ENCODE peak calls at places on chromosomes 4 and X, in six cellular contexts. X is substantia nigra, V is neuronal stem cell, B is brain microvascular endothelial cell, E is right cardiac atrium, H is hepatocyte. S is an unnamed sample.

GRCh38 chr4:91758487-91758886 is 545.3 kb upstream of the GRID2 start:
- DNase-seq in B (no peak), H (no peak), E (no peak), V (no peak), X (no peak), S (no peak)

GRCh38 chr4:88104902-88105610 is 53.4 kb downstream of the ABCG2 start:
- DNase-seq in B (peak; percentile 59), X (no peak), V (no peak), E (no peak), H (peak; percentile 14), S (no peak)

GRCh38 chrX:1534321-1535168 is 2.4 kb downstream of the P2RY8 start:
- DNase-seq in B (no peak), V (no peak), E (no peak), H (no peak), X (no peak), S (peak; percentile 71)

GRCh38 chr4:95091272-95091671 is 333.5 kb downstream of the BMPR1B start:
- DNase-seq in H (no peak), B (no peak), X (peak; percentile 4), E (no peak), V (no peak), S (no peak)

GRCh38 chr4:169854090-169854489 is 96.3 kb upstream of the HPF1 start:
- DNase-seq in V (no peak), X (no peak), E (no peak), H (peak; percentile 18), B (no peak), S (no peak)

GRCh38 chr4:73067971-73068394 is 1.5 kb downstream of the COX18 start:
- DNase-seq in V (no peak), H (no peak), X (no peak), B (no peak), E (no peak), S (peak; percentile 66)

GRCh38 chr4:122739174-122739573 is 6.7 kb downstream of the BBS12 start:
- DNase-seq in H (no peak), V (no peak), X (no peak), E (no peak), B (peak; percentile 83), S (no peak)

GRCh38 chr4:94941706-94942105 is 184.0 kb downstream of the BMPR1B start:
- DNase-seq in X (no peak), E (no peak), V (no peak), B (no peak), H (no peak), S (no peak)

GRCh38 chr4:77697860-77698599 is 92.4 kb downstream of the CXCL13 start:
- DNase-seq in E (no peak), H (peak; percentile 68), B (peak; percentile 68), X (peak; percentile 50), V (no peak), S (peak; percentile 52)

GRCh38 chr4:100876546-100876945 is 358.7 kb upstream of the EMCN start:
- DNase-seq in B (no peak), E (no peak), X (no peak), H (no peak), V (no peak), S (no peak)

GRCh38 chr4:151641983-151642382 is 118.8 kb downstream of the GATB start:
- DNase-seq in H (no peak), B (no peak), X (no peak), E (no peak), V (no peak), S (no peak)

GRCh38 chr4:117001077-117001476 is 84.3 kb downstream of the TRAM1L1 start:
- DNase-seq in V (peak; percentile 3), H (peak; percentile 5), B (no peak), E (no peak), X (no peak), S (no peak)

GRCh38 chr4:1087371-1087770 is 26.0 kb downstream of the RNF212 start:
- DNase-seq in E (no peak), H (no peak), X (no peak), V (no peak), B (no peak), S (no peak)

GRCh38 chr4:82423245-82424054 is 6.8 kb downstream of the HNRNPDL start:
- DNase-seq in B (no peak), V (no peak), E (no peak), H (no peak), X (no peak), S (no peak)

GRCh38 chr4:87819281-87819919 is 13.4 kb upstream of the MEPE start:
- DNase-seq in X (no peak), V (no peak), B (peak; percentile 94), E (no peak), H (peak; percentile 32), S (no peak)

GRCh38 chrX:44002569-44002968 is 29.4 kb upstream of the NDP start:
- DNase-seq in B (no peak), V (no peak), X (no peak), E (no peak), H (no peak), S (no peak)

GRCh38 chrX:141989802-141990201 is 86.1 kb downstream of the MAGEC1 start:
- DNase-seq in V (no peak), X (no peak), B (no peak), H (no peak), E (no peak), S (no peak)

GRCh38 chr4:75710246-75710645 is 14.1 kb upstream of the USO1 start:
- DNase-seq in B (peak; percentile 11), H (no peak), E (no peak), X (no peak), V (no peak), S (no peak)

GRCh38 chr4:185387957-185388356 is 7.8 kb downstream of the LRP2BP start:
- DNase-seq in X (no peak), E (no peak), V (no peak), H (no peak), B (no peak), S (no peak)

GRCh38 chr4:185383451-185383850 is 12.3 kb downstream of the LRP2BP start:
- DNase-seq in H (no peak), B (no peak), E (no peak), V (no peak), X (no peak), S (no peak)

GRCh38 chr4:185382754-185383153 is 13.0 kb downstream of the LRP2BP start:
- DNase-seq in X (no peak), E (no peak), B (no peak), H (no peak), V (no peak), S (no peak)

GRCh38 chr4:185384061-185384460 is 11.7 kb downstream of the LRP2BP start:
- DNase-seq in B (no peak), V (no peak), X (no peak), E (no peak), H (no peak), S (no peak)

GRCh38 chr4:185384877-185385465 is 10.8 kb downstream of the LRP2BP start:
- DNase-seq in X (no peak), E (no peak), H (no peak), V (no peak), B (no peak), S (no peak)
- H3K27ac ChIP-seq in X (no peak overlapping the region), E (no peak overlapping the region), H (no peak overlapping the region), V (no peak overlapping the region), B (no peak overlapping the region), S (no peak overlapping the region)

DNA sequence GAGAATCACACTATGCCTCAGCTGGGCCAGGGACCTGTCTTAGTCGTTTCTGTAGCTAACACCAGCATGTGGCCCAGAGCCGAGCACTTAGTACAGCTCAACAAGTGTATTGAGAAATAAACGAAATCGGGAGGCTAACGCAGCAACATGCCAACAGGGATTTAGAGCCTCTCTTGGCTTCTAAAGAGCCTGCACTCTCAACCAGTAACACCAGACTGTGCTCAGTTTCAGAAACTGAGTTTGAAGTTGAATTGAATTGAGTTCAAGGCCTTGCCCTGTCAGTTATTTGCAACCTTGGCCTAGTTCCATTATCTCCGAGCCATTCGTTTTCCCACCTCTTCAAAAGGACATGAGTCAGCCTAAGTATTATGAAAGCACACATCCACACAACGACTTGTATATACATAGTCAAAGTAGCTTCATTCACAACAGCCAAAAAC is 71.3 kb upstream of the LDB2 start:
- DNase-seq in V (no peak), B (peak; percentile 42), X (no peak), H (no peak), E (peak; percentile 46), S (no peak)
- H3K27ac ChIP-seq in V (no peak overlapping the region), B (no peak overlapping the region), X (no peak overlapping the region), H (no peak overlapping the region), E (no peak overlapping the region), S (no peak overlapping the region)

GRCh38 chr4:41540687-41541086 is 2.7 kb downstream of the LIMCH1 start:
- DNase-seq in B (no peak), X (no peak), E (no peak), H (no peak), V (no peak), S (no peak)

GRCh38 chr4:41538017-41538733 is at the start of gene LIMCH1:
- DNase-seq in V (no peak), H (no peak), B (no peak), X (peak; percentile 12), E (peak; percentile 85), S (no peak)

GRCh38 chr4:41537267-41537890 is 578 bp upstream of the LIMCH1 start:
- DNase-seq in H (no peak), V (no peak), B (no peak), X (no peak), E (no peak), S (no peak)

GRCh38 chr4:41539711-41540110 is 1.8 kb downstream of the LIMCH1 start:
- DNase-seq in X (no peak), V (no peak), B (no peak), E (no peak), H (no peak), S (no peak)

DNA sequence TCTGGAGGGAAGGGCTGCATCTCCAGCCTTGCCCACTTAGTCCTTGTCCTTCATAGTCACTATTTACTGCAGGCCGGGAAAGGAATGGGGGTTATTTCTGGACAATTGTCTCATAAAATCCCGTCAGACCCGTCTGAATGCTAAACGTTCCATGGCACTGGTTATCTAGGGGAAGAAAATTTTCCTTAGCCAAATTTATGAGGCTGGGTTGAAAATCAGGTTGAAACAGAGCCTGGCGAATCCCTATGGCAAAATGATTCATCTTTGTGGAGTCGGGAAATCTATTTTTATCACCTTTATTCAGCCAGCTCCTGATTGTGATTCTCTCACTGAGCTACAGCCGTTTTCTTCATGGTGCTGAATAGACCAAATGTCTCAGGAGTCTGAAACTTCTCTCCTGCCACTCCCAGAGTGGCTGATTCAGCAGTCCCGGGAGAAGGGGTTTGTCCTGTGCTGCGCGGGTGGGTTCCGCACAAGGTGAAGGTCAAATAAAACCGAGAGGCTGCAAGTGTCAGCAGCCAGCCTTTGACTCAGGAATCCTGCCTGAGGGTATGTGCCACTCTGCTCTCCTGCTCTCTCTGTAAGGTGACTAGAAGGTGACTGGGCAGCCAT is 1.0 kb downstream of the LIMCH1 start:
- DNase-seq in B (no peak), E (peak; percentile 65), X (no peak), H (no peak), V (no peak), S (no peak)
- H3K27ac ChIP-seq in B (no peak overlapping the region), E (peak overlapping the region; percentile 76), X (no peak overlapping the region), H (no peak overlapping the region), V (no peak overlapping the region), S (no peak overlapping the region)

GRCh38 chr4:111986125-111986524 is 159.1 kb upstream of the FAM241A start:
- DNase-seq in H (no peak), B (no peak), E (no peak), X (no peak), V (no peak), S (no peak)

GRCh38 chr4:111985386-111985890 is 159.8 kb upstream of the FAM241A start:
- DNase-seq in E (no peak), B (no peak), H (no peak), X (no peak), V (no peak), S (no peak)

GRCh38 chr4:111979921-111980320 is 165.3 kb upstream of the FAM241A start:
- DNase-seq in H (no peak), V (no peak), B (no peak), X (no peak), E (no peak), S (no peak)

GRCh38 chr4:111984169-111984873 is 160.9 kb upstream of the FAM241A start:
- DNase-seq in H (no peak), E (no peak), X (no peak), B (no peak), V (no peak), S (no peak)

GRCh38 chr4:111982089-111982488 is 163.2 kb upstream of the FAM241A start:
- DNase-seq in B (no peak), H (no peak), X (no peak), V (no peak), E (no peak), S (no peak)
- H3K27ac ChIP-seq in B (no peak overlapping the region), H (no peak overlapping the region), X (no peak overlapping the region), V (no peak overlapping the region), E (no peak overlapping the region), S (no peak overlapping the region)

S was measured in Karpas-422.